ENCODE peak calls at places on chromosome 3, in eight cellular contexts. One of them, this sample, is unnamed.

GRCh38 chr3:183513046-183513706 is 42.3 kb downstream of the KLHL6 start:
- DNase-seq in nephron progenitor cell: no peak
- DNase-seq in B cell: peak; percentile 25
- DNase-seq in GM04504: no peak
- DNase-seq in right atrium auricular region: no peak
- DNase-seq in RPMI8226: no peak
- DNase-seq in GM12892: no peak
- DNase-seq in ELR: no peak
- DNase-seq in this sample: no peak

GRCh38 chr3:192929146-192929545 is 11.5 kb upstream of the MB21D2 start:
- DNase-seq in right atrium auricular region: no peak
- DNase-seq in nephron progenitor cell: no peak
- DNase-seq in RPMI8226: no peak
- DNase-seq in B cell: no peak
- DNase-seq in GM04504: no peak
- DNase-seq in ELR: no peak
- DNase-seq in GM12892: no peak
- DNase-seq in this sample: no peak

GRCh38 chr3:36663666-36664291 is 100.6 kb downstream of the DCLK3 start:
- DNase-seq in GM12892: no peak
- DNase-seq in nephron progenitor cell: no peak
- DNase-seq in B cell: no peak
- DNase-seq in ELR: no peak
- DNase-seq in GM04504: no peak
- DNase-seq in right atrium auricular region: no peak
- DNase-seq in RPMI8226: no peak
- DNase-seq in this sample: no peak

GRCh38 chr3:126851382-126851781 is 131.5 kb upstream of the PLXNA1 start:
- DNase-seq in nephron progenitor cell: no peak
- DNase-seq in RPMI8226: no peak
- DNase-seq in GM04504: no peak
- DNase-seq in B cell: no peak
- DNase-seq in ELR: no peak
- DNase-seq in right atrium auricular region: no peak
- DNase-seq in GM12892: no peak
- DNase-seq in this sample: no peak

GRCh38 chr3:129836381-129837056 is 57.0 kb downstream of the TMCC1 start:
- DNase-seq in ELR: peak; percentile 44
- DNase-seq in B cell: no peak
- DNase-seq in GM12892: no peak
- DNase-seq in GM04504: no peak
- DNase-seq in nephron progenitor cell: no peak
- DNase-seq in right atrium auricular region: no peak
- DNase-seq in RPMI8226: no peak
- DNase-seq in this sample: no peak

GRCh38 chr3:17258823-17259436 is 374.2 kb downstream of the PLCL2 start:
- DNase-seq in GM12892: no peak
- DNase-seq in right atrium auricular region: no peak
- DNase-seq in B cell: peak; percentile 38
- DNase-seq in nephron progenitor cell: peak; percentile 4
- DNase-seq in GM04504: peak; percentile 10
- DNase-seq in RPMI8226: peak; percentile 59
- DNase-seq in ELR: peak; percentile 60
- DNase-seq in this sample: no peak

GRCh38 chr3:134361162-134361831 is 12.9 kb downstream of the AMOTL2 start:
- DNase-seq in RPMI8226: no peak
- DNase-seq in ELR: no peak
- DNase-seq in GM12892: no peak
- DNase-seq in nephron progenitor cell: no peak
- DNase-seq in B cell: no peak
- DNase-seq in right atrium auricular region: no peak
- DNase-seq in GM04504: no peak
- DNase-seq in this sample: no peak

GRCh38 chr3:107285197-107285596 is 92.0 kb upstream of the CCDC54 start:
- DNase-seq in nephron progenitor cell: no peak
- DNase-seq in GM04504: no peak
- DNase-seq in ELR: peak; percentile 83
- DNase-seq in B cell: no peak
- DNase-seq in RPMI8226: no peak
- DNase-seq in GM12892: no peak
- DNase-seq in right atrium auricular region: no peak
- DNase-seq in this sample: peak; percentile 69

GRCh38 chr3:3765661-3766060 is 33.6 kb upstream of the LRRN1 start:
- DNase-seq in ELR: no peak
- DNase-seq in B cell: no peak
- DNase-seq in nephron progenitor cell: no peak
- DNase-seq in GM04504: no peak
- DNase-seq in right atrium auricular region: no peak
- DNase-seq in GM12892: no peak
- DNase-seq in RPMI8226: no peak
- DNase-seq in this sample: no peak

GRCh38 chr3:129005526-129006303 is 4.6 kb downstream of the EFCC1 start:
- DNase-seq in B cell: no peak
- DNase-seq in GM12892: no peak
- DNase-seq in right atrium auricular region: no peak
- DNase-seq in GM04504: no peak
- DNase-seq in nephron progenitor cell: no peak
- DNase-seq in RPMI8226: peak; percentile 31
- DNase-seq in ELR: peak; percentile 30
- DNase-seq in this sample: no peak

GRCh38 chr3:31699309-31699953 is 166.7 kb downstream of the STT3B start:
- DNase-seq in nephron progenitor cell: no peak
- DNase-seq in GM04504: no peak
- DNase-seq in ELR: peak; percentile 54
- DNase-seq in B cell: no peak
- DNase-seq in GM12892: no peak
- DNase-seq in right atrium auricular region: no peak
- DNase-seq in RPMI8226: no peak
- DNase-seq in this sample: no peak

GRCh38 chr3:53842436-53843194 is 3.6 kb downstream of the CHDH start:
- DNase-seq in RPMI8226: no peak
- DNase-seq in right atrium auricular region: no peak
- DNase-seq in nephron progenitor cell: no peak
- DNase-seq in GM12892: no peak
- DNase-seq in ELR: peak; percentile 13
- DNase-seq in GM04504: no peak
- DNase-seq in B cell: no peak
- DNase-seq in this sample: peak; percentile 31

GRCh38 chr3:145650170-145650569 is 510.8 kb downstream of the PLOD2 start:
- DNase-seq in right atrium auricular region: no peak
- DNase-seq in B cell: no peak
- DNase-seq in nephron progenitor cell: no peak
- DNase-seq in ELR: no peak
- DNase-seq in GM04504: no peak
- DNase-seq in GM12892: no peak
- DNase-seq in RPMI8226: no peak
- DNase-seq in this sample: no peak

GRCh38 chr3:55519016-55519415 is 31.9 kb upstream of the WNT5A start:
- DNase-seq in GM12892: no peak
- DNase-seq in GM04504: peak; percentile 29
- DNase-seq in B cell: no peak
- DNase-seq in ELR: no peak
- DNase-seq in nephron progenitor cell: no peak
- DNase-seq in right atrium auricular region: no peak
- DNase-seq in RPMI8226: no peak
- DNase-seq in this sample: no peak

GRCh38 chr3:118556983-118557382 is 477.7 kb downstream of the IGSF11 start:
- DNase-seq in GM04504: no peak
- DNase-seq in ELR: no peak
- DNase-seq in B cell: no peak
- DNase-seq in GM12892: no peak
- DNase-seq in nephron progenitor cell: no peak
- DNase-seq in RPMI8226: no peak
- DNase-seq in right atrium auricular region: no peak
- DNase-seq in this sample: no peak

GRCh38 chr3:186605561-186606545 is 7.0 kb upstream of the AHSG start:
- DNase-seq in nephron progenitor cell: no peak
- DNase-seq in RPMI8226: no peak
- DNase-seq in GM04504: no peak
- DNase-seq in GM12892: no peak
- DNase-seq in ELR: no peak
- DNase-seq in B cell: no peak
- DNase-seq in right atrium auricular region: no peak
- DNase-seq in this sample: no peak

GRCh38 chr3:142285057-142285666 is 59.8 kb upstream of the GK5 start:
- DNase-seq in nephron progenitor cell: no peak
- DNase-seq in RPMI8226: peak; percentile 7
- DNase-seq in GM12892: no peak
- DNase-seq in ELR: no peak
- DNase-seq in right atrium auricular region: no peak
- DNase-seq in GM04504: no peak
- DNase-seq in B cell: no peak
- DNase-seq in this sample: no peak

This sample was measured in WTC11.